ENCODE peak calls at places on chromosomes 2 and 18, in four cellular contexts. K, E, A and B are unnamed samples. For H3K36me3, the result is how much of the 10 kb centered on the place peaks cover.

GRCh38 chr18:42192251-42193248 is 237.5 kb downstream of the PIK3C3 start:
- DNase-seq in A (no peak), E (no peak), K (no peak), B (no peak)

GRCh38 chr18:814300-815084 is 2.5 kb upstream of the YES1 start:
- DNase-seq in K (no peak), E (no peak), A (no peak), B (no peak)

GRCh38 chr2:131143803-131144202 is 38.7 kb downstream of the PLEKHB2 start:
- DNase-seq in K (no peak), E (no peak), A (no peak), B (no peak)

GRCh38 chr18:79942786-79943607 is 8.5 kb downstream of the SLC66A2 start:
- DNase-seq in K (peak), E (peak), A (peak), B (peak)

GRCh38 chr18:26747131-26747475 is 118.4 kb downstream of the AQP4 start:
- DNase-seq in E (no peak), A (no peak), K (no peak), B (no peak)

GRCh38 chr18:5618037-5618688 is 74.4 kb upstream of the EPB41L3 start:
- DNase-seq in E (no peak), A (no peak), K (no peak), B (no peak)

GRCh38 chr2:119718391-119719260 is 39.6 kb downstream of the TMEM177 start:
- DNase-seq in K (no peak), A (no peak), E (no peak), B (no peak)

GRCh38 chr18:24928479-24928878 is 423.5 kb downstream of the ZNF521 start:
- DNase-seq in A (no peak), K (no peak), E (no peak), B (no peak)

GRCh38 chr18:23131693-23132319 is 3.5 kb upstream of the CABLES1 start:
- DNase-seq in E (peak), K (peak), A (peak), B (peak)

GRCh38 chr2:45616663-45617411 is 5.8 kb upstream of the SRBD1 start:
- DNase-seq in K (no peak), E (no peak), A (no peak), B (no peak)

GRCh38 chr18:69484699-69485396 is 84.2 kb downstream of the DOK6 start:
- DNase-seq in A (no peak), K (no peak), E (no peak), B (no peak)

GRCh38 chr2:105103481-105103880 is 65.6 kb downstream of the MRPS9 start:
- DNase-seq in K (no peak), E (no peak), A (no peak), B (no peak)

GRCh38 chr18:48913201-48913600 is 37.6 kb downstream of the SMAD7 start:
- DNase-seq in E (peak), K (peak), A (no peak), B (no peak)

GRCh38 chr18:75915941-75916640 is 488.6 kb upstream of the SMIM21 start:
- DNase-seq in E (no peak), A (no peak), K (no peak), B (no peak)

GRCh38 chr2:186848873-186849578 is at the start of gene ZSWIM2:
- DNase-seq in E (peak), K (peak), A (peak), B (peak)

GRCh38 chr18:47756364-47757016 is 174.0 kb downstream of the SMAD2 start:
- DNase-seq in A (no peak), E (peak), K (no peak), B (peak)

GRCh38 chr2:133765693-133766092 is 197.4 kb upstream of the NCKAP5 start:
- DNase-seq in A (no peak), E (no peak), K (no peak), B (no peak)

GRCh38 chr2:65075176-65075575 is 19.0 kb downstream of the CEP68 start:
- DNase-seq in K (no peak), E (no peak), A (no peak), B (no peak)

GRCh38 chr2:9907402-9907801 is 44.1 kb upstream of the GRHL1 start:
- DNase-seq in K (no peak), E (no peak), A (no peak), B (no peak)

GRCh38 chr18:44723973-44724778 is 43.5 kb downstream of the SETBP1 start:
- DNase-seq in E (no peak), K (no peak), A (no peak), B (no peak)

GRCh38 chr18:62999392-62999791 is 284.1 kb downstream of the PHLPP1 start:
- DNase-seq in A (peak), E (no peak), K (peak), B (peak)

GRCh38 chr2:86052265-86052664 is 53.4 kb downstream of the POLR1A start:
- DNase-seq in K (no peak), E (no peak), A (no peak), B (no peak)

GRCh38 chr2:227761734-227762476 is 16.2 kb downstream of the SCYGR8 start:
- DNase-seq in E (no peak), A (no peak), K (no peak), B (no peak)

GRCh38 chr2:121475811-121476571 is 54.7 kb upstream of the RNU4ATAC start:
- DNase-seq in E (no peak), K (no peak), A (no peak), B (no peak)

GRCh38 chr18:31652355-31652754 is 32.0 kb downstream of the B4GALT6 start:
- DNase-seq in E (no peak), K (no peak), A (no peak), B (no peak)

GRCh38 chr2:199602896-199603482 is 145.2 kb upstream of the SATB2 start:
- DNase-seq in K (no peak), E (no peak), A (no peak), B (no peak)

GRCh38 chr18:12059334-12060181 is 34.1 kb upstream of the ANKRD62 start:
- DNase-seq in A (no peak), E (no peak), K (no peak), B (no peak)

GRCh38 chr18:48573632-48574293 is 34.9 kb downstream of the CTIF start:
- DNase-seq in E (no peak), K (no peak), A (no peak), B (no peak)

GRCh38 chr18:59744271-59744721 is 47.1 kb upstream of the CCBE1 start:
- DNase-seq in K (no peak), A (no peak), E (no peak), B (no peak)

GRCh38 chr2:101286684-101287083 is 21.8 kb downstream of the RNF149 start:
- DNase-seq in K (no peak), A (no peak), E (no peak), B (no peak)

GRCh38 chr2:101281482-101281881 is 27.0 kb downstream of the RNF149 start:
- DNase-seq in A (no peak), K (no peak), E (no peak), B (no peak)

GRCh38 chr2:101278925-101279324 is 26.2 kb downstream of the CNOT11 start:
- DNase-seq in E (no peak), A (no peak), K (no peak), B (no peak)

GRCh38 chr2:101287303-101287702 is 21.2 kb downstream of the RNF149 start:
- DNase-seq in A (no peak), E (no peak), K (no peak), B (no peak)

GRCh38 chr2:101282980-101283379 is 25.5 kb downstream of the RNF149 start:
- DNase-seq in A (no peak), K (no peak), E (no peak), B (no peak)
- TF ChIP-seq POLR2AphosphoS5 in A (no peak), K (no peak), E (no peak), B (no peak)

GRCh38 chr18:13587937-13588336 is 138.4 kb downstream of the FAM210A start:
- DNase-seq in A (no peak), K (no peak), E (no peak), B (no peak)
- TF ChIP-seq EP300 in A (no peak), K (no peak), E (no peak), B (no peak)

GRCh38 chr2:156845806-156846558 is 409.8 kb downstream of the GPD2 start:
- DNase-seq in K (no peak), E (no peak), A (no peak), B (no peak)
- H3K36me3 ChIP-seq in K (under half), E (under half), A (under half), B (under half)

DNA sequence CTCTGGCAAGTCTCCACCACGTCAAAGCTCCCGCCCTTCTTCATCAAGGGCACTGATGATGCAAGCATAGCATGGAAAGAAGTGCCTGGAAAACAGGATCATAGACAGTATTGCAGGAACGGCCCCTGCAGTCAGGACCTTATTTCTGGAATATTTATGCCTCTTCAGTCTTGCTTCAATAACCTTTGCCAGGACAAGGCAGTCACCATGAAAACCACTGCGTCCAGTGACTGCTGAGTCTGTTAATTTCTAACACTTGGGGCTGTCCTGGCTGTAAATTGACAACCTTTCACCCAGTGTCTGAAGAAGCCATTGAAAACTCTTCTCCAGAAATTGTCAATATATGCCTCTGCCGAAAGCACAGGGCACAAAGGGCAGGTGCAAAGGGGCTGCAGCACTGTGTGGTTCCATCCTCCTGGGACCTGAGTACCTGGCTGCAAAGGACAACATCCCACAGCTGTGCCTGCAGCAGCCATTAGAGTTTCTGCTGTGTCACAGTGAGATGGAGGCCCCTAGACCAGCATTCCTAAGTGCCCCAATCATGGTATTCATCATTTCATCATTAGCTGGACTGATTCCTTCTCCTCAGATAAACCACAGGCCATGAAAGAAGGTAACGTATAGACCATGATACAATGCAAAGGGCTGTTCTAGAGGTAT is 819.6 kb downstream of the RNF144A start:
- DNase-seq in K (no peak), A (no peak), E (no peak), B (no peak)
- TF ChIP-seq POLR2AphosphoS5 in K (no peak), A (no peak), E (no peak), B (no peak)

DNA sequence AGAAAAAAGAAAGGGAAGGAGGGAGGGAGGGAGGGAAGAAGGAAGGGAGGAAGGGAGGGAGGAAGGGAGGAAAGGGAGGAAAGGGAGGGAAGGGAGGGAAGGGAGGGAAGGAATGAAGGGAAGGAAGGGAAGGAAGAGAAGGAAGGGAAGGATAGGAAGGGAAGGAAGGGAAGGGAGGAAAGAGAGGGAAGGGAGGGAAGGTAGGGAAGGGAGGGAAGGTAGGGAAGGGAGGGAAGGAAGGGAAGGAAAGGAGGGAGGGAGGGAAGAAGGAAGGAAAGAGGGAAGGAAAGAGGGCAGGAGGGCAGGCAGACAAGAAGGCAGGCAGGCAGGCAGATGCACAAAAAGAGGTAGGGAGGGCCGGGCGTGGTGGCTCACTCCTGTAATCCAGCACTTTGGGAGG is 74.9 kb downstream of the THADA start:
- DNase-seq in K (no peak), A (no peak), E (no peak), B (no peak)
- TF ChIP-seq EP300 in K (no peak), A (no peak), E (no peak), B (no peak)

GRCh38 chr2:70161069-70161534 is 29.7 kb downstream of the C2orf42 start:
- DNase-seq in A (no peak), K (no peak), E (no peak), B (peak)
- H3K36me3 ChIP-seq in A (half or more), K (under half), E (under half), B (under half)

GRCh38 chr2:171419333-171419732 is 14.5 kb downstream of the METTL8 start:
- DNase-seq in A (no peak), E (no peak), K (no peak), B (no peak)

GRCh38 chr2:171416009-171416926 is 17.5 kb downstream of the METTL8 start:
- DNase-seq in A (peak), K (peak), E (peak), B (peak)

DNA sequence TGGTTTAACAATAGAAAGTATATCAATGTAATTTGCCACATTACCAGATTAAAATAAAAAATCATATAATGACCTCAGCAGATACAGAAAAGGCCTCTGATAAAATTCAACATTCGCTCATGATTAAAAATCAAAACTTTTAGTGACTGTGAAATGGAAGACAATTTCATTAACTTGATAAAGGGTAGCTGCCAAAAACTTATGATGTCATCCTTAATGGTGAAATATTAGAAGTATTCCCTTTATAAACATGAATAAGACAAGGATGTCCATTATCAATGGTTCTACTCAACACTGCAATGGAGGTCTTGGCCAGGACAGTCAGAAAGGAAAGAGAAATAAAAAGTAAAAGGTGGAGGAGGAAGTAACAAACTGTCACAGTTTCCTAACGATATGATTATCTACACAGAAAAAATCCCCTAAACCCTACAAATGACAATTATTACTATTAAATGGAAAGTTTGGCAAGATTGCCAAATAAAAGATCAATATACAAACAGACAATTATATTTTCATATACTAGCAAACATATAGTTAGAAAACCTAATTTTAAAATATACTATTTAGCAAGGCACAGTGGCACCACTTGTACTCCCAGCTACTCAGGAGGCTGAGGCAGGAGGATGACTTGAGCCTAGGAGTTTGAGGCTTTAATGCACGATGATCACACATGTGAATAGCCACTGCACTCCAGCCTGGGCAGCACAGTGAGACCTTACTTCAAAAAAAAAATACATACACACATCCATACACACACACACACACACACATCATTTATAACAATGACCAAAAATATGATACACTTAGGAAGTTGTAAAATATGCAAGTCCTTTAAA is 12.8 kb downstream of the METTL8 start:
- DNase-seq in A (no peak), K (no peak), E (no peak), B (no peak)
- TF ChIP-seq POLR2AphosphoS5 in A (no peak), K (no peak), E (no peak), B (no peak)

DNA sequence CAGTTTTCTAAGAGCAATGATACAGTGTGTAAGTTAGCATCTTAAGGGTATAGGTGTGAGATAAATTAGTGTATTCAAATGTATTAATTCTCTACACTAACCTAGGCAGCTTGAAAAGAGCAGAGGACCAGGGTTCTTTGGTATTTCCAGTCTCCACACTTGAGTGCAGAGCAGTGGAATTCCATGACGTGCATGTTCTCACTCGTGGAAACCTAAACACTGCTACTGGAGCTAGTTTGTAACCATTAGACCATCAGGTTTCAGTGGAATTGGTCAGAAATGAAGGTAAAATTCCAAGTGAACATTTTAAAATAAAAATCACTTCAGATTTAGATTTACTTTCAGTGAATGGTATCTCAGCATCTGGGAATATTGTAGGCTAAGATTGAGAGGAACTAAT is 9.0 kb downstream of the SPTBN1 start:
- DNase-seq in E (no peak), K (no peak), A (no peak), B (no peak)
- TF ChIP-seq EP300 in E (no peak), K (no peak), A (no peak), B (no peak)

DNA sequence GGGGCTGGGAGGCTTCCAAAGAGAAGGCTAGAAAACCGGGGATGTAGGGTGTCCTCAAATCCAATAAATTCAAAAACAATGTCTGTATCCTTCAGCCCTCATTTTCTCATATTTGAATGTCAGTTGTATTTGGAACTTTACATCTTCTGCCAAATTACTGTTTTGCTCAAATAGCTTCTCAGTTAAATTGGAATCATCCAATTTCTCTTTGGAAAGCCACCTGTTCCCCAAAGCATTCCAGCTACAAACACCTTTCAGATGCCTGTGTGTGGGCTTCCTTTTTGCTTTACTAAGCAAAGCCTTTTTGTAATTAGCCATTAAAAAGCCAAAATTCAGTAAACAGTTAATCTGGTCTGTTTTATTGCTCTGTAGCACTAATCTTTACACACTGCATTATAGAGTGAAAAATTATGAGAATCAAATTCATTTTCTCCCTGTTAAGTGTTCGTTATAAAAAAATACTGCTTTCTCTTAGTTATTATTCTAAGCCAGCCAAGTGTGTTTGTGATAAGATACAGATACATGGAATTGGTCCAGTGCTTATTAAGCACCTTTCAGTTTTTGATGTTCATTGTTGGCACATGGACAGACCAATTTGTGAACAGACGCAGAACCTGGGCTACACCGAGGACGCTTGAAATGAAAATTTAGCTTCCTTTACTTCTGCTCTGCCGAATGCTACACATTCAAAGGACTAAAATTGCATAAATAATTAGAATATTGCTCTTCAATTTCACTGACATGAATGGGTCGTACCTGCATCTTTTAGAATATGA is 151.6 kb downstream of the RTN4 start:
- DNase-seq in E (no peak), A (no peak), K (no peak), B (no peak)
- H3K36me3 ChIP-seq in E (under half), A (under half), K (under half), B (under half)

GRCh38 chr2:160970052-160970846 is 190.0 kb upstream of the TANK start:
- DNase-seq in K (no peak), E (no peak), A (no peak), B (peak)
- TF ChIP-seq POLR2AphosphoS5 in K (no peak), E (no peak), A (no peak), B (peak)